ENCODE peak calls at places on chromosome 12, in ten cellular contexts. One of them, this sample, is unnamed.

GRCh38 chr12:124565071-124565491 is 2.3 kb downstream of the NCOR2 start:
- DNase-seq in uterus: no peak
- DNase-seq in tibial artery: no peak
- DNase-seq in cardiac muscle cell: no peak
- DNase-seq in heart right ventricle: no peak
- DNase-seq in lower lobe of right lung: no peak
- DNase-seq in upper lobe of right lung: no peak
- DNase-seq in colonic mucosa: no peak
- DNase-seq in ascending aorta: no peak
- DNase-seq in stomach: no peak
- DNase-seq in this sample: no peak

GRCh38 chr12:48927261-48927660 is 2.0 kb upstream of the FKBP11 start:
- DNase-seq in uterus: no peak
- DNase-seq in tibial artery: no peak
- DNase-seq in cardiac muscle cell: no peak
- DNase-seq in heart right ventricle: no peak
- DNase-seq in lower lobe of right lung: no peak
- DNase-seq in upper lobe of right lung: no peak
- DNase-seq in colonic mucosa: no peak
- DNase-seq in ascending aorta: no peak
- DNase-seq in stomach: no peak
- DNase-seq in this sample: no peak

GRCh38 chr12:31317471-31318397 is 8.2 kb downstream of the SINHCAF start:
- DNase-seq in uterus: no peak
- DNase-seq in tibial artery: no peak
- DNase-seq in cardiac muscle cell: no peak
- DNase-seq in heart right ventricle: no peak
- DNase-seq in lower lobe of right lung: no peak
- DNase-seq in upper lobe of right lung: no peak
- DNase-seq in colonic mucosa: no peak
- DNase-seq in ascending aorta: no peak
- DNase-seq in stomach: no peak
- DNase-seq in this sample: peak; percentile 22

GRCh38 chr12:33438890-33439586 is 581 bp downstream of the SYT10 start:
- DNase-seq in uterus: no peak
- DNase-seq in tibial artery: no peak
- DNase-seq in cardiac muscle cell: peak; percentile 52
- DNase-seq in heart right ventricle: no peak
- DNase-seq in lower lobe of right lung: no peak
- DNase-seq in upper lobe of right lung: peak; percentile 65
- DNase-seq in colonic mucosa: no peak
- DNase-seq in ascending aorta: no peak
- DNase-seq in stomach: no peak
- DNase-seq in this sample: no peak

GRCh38 chr12:46459111-46459510 is 86.5 kb upstream of the SLC38A2 start:
- DNase-seq in uterus: no peak
- DNase-seq in tibial artery: no peak
- DNase-seq in cardiac muscle cell: no peak
- DNase-seq in heart right ventricle: no peak
- DNase-seq in lower lobe of right lung: no peak
- DNase-seq in upper lobe of right lung: no peak
- DNase-seq in colonic mucosa: no peak
- DNase-seq in ascending aorta: no peak
- DNase-seq in stomach: no peak
- DNase-seq in this sample: peak; percentile 65

GRCh38 chr12:47035459-47035858 is 44.0 kb upstream of the PCED1B start:
- DNase-seq in uterus: no peak
- DNase-seq in tibial artery: no peak
- DNase-seq in cardiac muscle cell: no peak
- DNase-seq in heart right ventricle: no peak
- DNase-seq in lower lobe of right lung: no peak
- DNase-seq in upper lobe of right lung: no peak
- DNase-seq in colonic mucosa: no peak
- DNase-seq in ascending aorta: no peak
- DNase-seq in stomach: no peak
- DNase-seq in this sample: no peak

GRCh38 chr12:47408171-47408871 is 297.5 kb downstream of the RPAP3 start:
- DNase-seq in uterus: no peak
- DNase-seq in tibial artery: no peak
- DNase-seq in cardiac muscle cell: no peak
- DNase-seq in heart right ventricle: peak; percentile 6
- DNase-seq in lower lobe of right lung: no peak
- DNase-seq in upper lobe of right lung: no peak
- DNase-seq in colonic mucosa: no peak
- DNase-seq in ascending aorta: no peak
- DNase-seq in stomach: no peak
- DNase-seq in this sample: peak; percentile 86

GRCh38 chr12:117313906-117314305 is 47.5 kb downstream of the NOS1 start:
- DNase-seq in uterus: no peak
- DNase-seq in tibial artery: no peak
- DNase-seq in cardiac muscle cell: no peak
- DNase-seq in heart right ventricle: no peak
- DNase-seq in lower lobe of right lung: no peak
- DNase-seq in upper lobe of right lung: no peak
- DNase-seq in colonic mucosa: no peak
- DNase-seq in ascending aorta: no peak
- DNase-seq in stomach: no peak
- DNase-seq in this sample: no peak

GRCh38 chr12:53676715-53677611 is 1.1 kb upstream of the ATP5MC2 start:
- DNase-seq in uterus: peak; percentile 68
- DNase-seq in tibial artery: peak; percentile 33
- DNase-seq in cardiac muscle cell: peak; percentile 52
- DNase-seq in heart right ventricle: peak; percentile 50
- DNase-seq in lower lobe of right lung: peak; percentile 62
- DNase-seq in upper lobe of right lung: peak; percentile 73
- DNase-seq in colonic mucosa: peak; percentile 45
- DNase-seq in ascending aorta: no peak
- DNase-seq in stomach: peak; percentile 28
- DNase-seq in this sample: no peak

GRCh38 chr12:127559349-127560040 is 707.5 kb upstream of the TMEM132C start:
- DNase-seq in uterus: no peak
- DNase-seq in tibial artery: no peak
- DNase-seq in cardiac muscle cell: peak; percentile 8
- DNase-seq in heart right ventricle: peak; percentile 51
- DNase-seq in lower lobe of right lung: no peak
- DNase-seq in upper lobe of right lung: no peak
- DNase-seq in colonic mucosa: peak; percentile 31
- DNase-seq in ascending aorta: no peak
- DNase-seq in stomach: peak; percentile 40
- DNase-seq in this sample: peak; percentile 83

GRCh38 chr12:15689751-15690191 is 99.4 kb downstream of the EPS8 start:
- DNase-seq in uterus: no peak
- DNase-seq in tibial artery: no peak
- DNase-seq in cardiac muscle cell: no peak
- DNase-seq in heart right ventricle: no peak
- DNase-seq in lower lobe of right lung: no peak
- DNase-seq in upper lobe of right lung: no peak
- DNase-seq in colonic mucosa: no peak
- DNase-seq in ascending aorta: no peak
- DNase-seq in stomach: no peak
- DNase-seq in this sample: peak; percentile 26

GRCh38 chr12:26748412-26748740 is 84.6 kb downstream of the ITPR2 start:
- DNase-seq in uterus: no peak
- DNase-seq in tibial artery: no peak
- DNase-seq in cardiac muscle cell: no peak
- DNase-seq in heart right ventricle: no peak
- DNase-seq in lower lobe of right lung: no peak
- DNase-seq in upper lobe of right lung: no peak
- DNase-seq in colonic mucosa: no peak
- DNase-seq in ascending aorta: no peak
- DNase-seq in stomach: no peak
- DNase-seq in this sample: no peak

GRCh38 chr12:123991402-123991951 is 18.5 kb downstream of the ZNF664 start:
- DNase-seq in uterus: no peak
- DNase-seq in tibial artery: no peak
- DNase-seq in cardiac muscle cell: no peak
- DNase-seq in heart right ventricle: no peak
- DNase-seq in lower lobe of right lung: no peak
- DNase-seq in upper lobe of right lung: no peak
- DNase-seq in colonic mucosa: no peak
- DNase-seq in ascending aorta: no peak
- DNase-seq in stomach: no peak
- DNase-seq in this sample: peak; percentile 78

GRCh38 chr12:10771132-10771733 is 31.2 kb downstream of the TAS2R7 start:
- DNase-seq in uterus: no peak
- DNase-seq in tibial artery: no peak
- DNase-seq in cardiac muscle cell: peak; percentile 21
- DNase-seq in heart right ventricle: no peak
- DNase-seq in lower lobe of right lung: no peak
- DNase-seq in upper lobe of right lung: no peak
- DNase-seq in colonic mucosa: no peak
- DNase-seq in ascending aorta: no peak
- DNase-seq in stomach: no peak
- DNase-seq in this sample: peak; percentile 44

GRCh38 chr12:76277480-76277879 is 70.7 kb downstream of the BBS10 start:
- DNase-seq in uterus: no peak
- DNase-seq in tibial artery: no peak
- DNase-seq in cardiac muscle cell: no peak
- DNase-seq in heart right ventricle: no peak
- DNase-seq in lower lobe of right lung: no peak
- DNase-seq in upper lobe of right lung: no peak
- DNase-seq in colonic mucosa: no peak
- DNase-seq in ascending aorta: no peak
- DNase-seq in stomach: no peak
- DNase-seq in this sample: peak; percentile 41

GRCh38 chr12:119415714-119416113 is 81.2 kb downstream of the CCDC60 start:
- DNase-seq in uterus: no peak
- DNase-seq in tibial artery: no peak
- DNase-seq in cardiac muscle cell: no peak
- DNase-seq in heart right ventricle: no peak
- DNase-seq in lower lobe of right lung: no peak
- DNase-seq in upper lobe of right lung: no peak
- DNase-seq in colonic mucosa: peak; percentile 25
- DNase-seq in ascending aorta: no peak
- DNase-seq in stomach: no peak
- DNase-seq in this sample: no peak

GRCh38 chr12:119412811-119413794 is 78.6 kb downstream of the CCDC60 start:
- DNase-seq in uterus: peak; percentile 50
- DNase-seq in tibial artery: peak; percentile 52
- DNase-seq in cardiac muscle cell: peak; percentile 80
- DNase-seq in heart right ventricle: peak; percentile 72
- DNase-seq in lower lobe of right lung: no peak
- DNase-seq in upper lobe of right lung: no peak
- DNase-seq in colonic mucosa: peak; percentile 65
- DNase-seq in ascending aorta: no peak
- DNase-seq in stomach: peak; percentile 68
- DNase-seq in this sample: peak; percentile 61

GRCh38 chr12:119423285-119423684 is 88.8 kb downstream of the CCDC60 start:
- DNase-seq in uterus: no peak
- DNase-seq in tibial artery: no peak
- DNase-seq in cardiac muscle cell: no peak
- DNase-seq in heart right ventricle: no peak
- DNase-seq in lower lobe of right lung: no peak
- DNase-seq in upper lobe of right lung: no peak
- DNase-seq in colonic mucosa: no peak
- DNase-seq in ascending aorta: no peak
- DNase-seq in stomach: no peak
- DNase-seq in this sample: no peak

GRCh38 chr12:119419371-119419770 is 84.8 kb downstream of the CCDC60 start:
- DNase-seq in uterus: no peak
- DNase-seq in tibial artery: no peak
- DNase-seq in cardiac muscle cell: no peak
- DNase-seq in heart right ventricle: no peak
- DNase-seq in lower lobe of right lung: no peak
- DNase-seq in upper lobe of right lung: no peak
- DNase-seq in colonic mucosa: no peak
- DNase-seq in ascending aorta: no peak
- DNase-seq in stomach: no peak
- DNase-seq in this sample: no peak

GRCh38 chr12:119417440-119417839 is 82.9 kb downstream of the CCDC60 start:
- DNase-seq in uterus: no peak
- DNase-seq in tibial artery: no peak
- DNase-seq in cardiac muscle cell: no peak
- DNase-seq in heart right ventricle: no peak
- DNase-seq in lower lobe of right lung: no peak
- DNase-seq in upper lobe of right lung: no peak
- DNase-seq in colonic mucosa: no peak
- DNase-seq in ascending aorta: no peak
- DNase-seq in stomach: no peak
- DNase-seq in this sample: no peak
- H3K27me3 ChIP-seq in uterus: no peaks in the 10 kb centered on the region
- H3K27me3 ChIP-seq in tibial artery: peaks cover 12% of the 10 kb centered on the region
- H3K27me3 ChIP-seq in cardiac muscle cell: no peaks in the 10 kb centered on the region
- H3K27me3 ChIP-seq in heart right ventricle: no peaks in the 10 kb centered on the region
- H3K27me3 ChIP-seq in lower lobe of right lung: no peaks in the 10 kb centered on the region
- H3K27me3 ChIP-seq in upper lobe of right lung: no peaks in the 10 kb centered on the region
- H3K27me3 ChIP-seq in colonic mucosa: no peaks in the 10 kb centered on the region
- H3K27me3 ChIP-seq in ascending aorta: no peaks in the 10 kb centered on the region
- H3K27me3 ChIP-seq in stomach: no peaks in the 10 kb centered on the region
- H3K27me3 ChIP-seq in this sample: no peaks in the 10 kb centered on the region

GRCh38 chr12:87756111-87756510 is 273.1 kb downstream of the C12orf50 start:
- DNase-seq in uterus: no peak
- DNase-seq in tibial artery: no peak
- DNase-seq in cardiac muscle cell: no peak
- DNase-seq in heart right ventricle: no peak
- DNase-seq in lower lobe of right lung: no peak
- DNase-seq in upper lobe of right lung: no peak
- DNase-seq in colonic mucosa: no peak
- DNase-seq in ascending aorta: no peak
- DNase-seq in stomach: no peak
- DNase-seq in this sample: peak; percentile 27
- TF ChIP-seq CTCF in uterus: no peak
- TF ChIP-seq CTCF in tibial artery: no peak
- TF ChIP-seq CTCF in cardiac muscle cell: no peak
- TF ChIP-seq CTCF in heart right ventricle: no peak
- TF ChIP-seq CTCF in lower lobe of right lung: no peak
- TF ChIP-seq CTCF in upper lobe of right lung: no peak
- TF ChIP-seq CTCF in colonic mucosa: no peak
- TF ChIP-seq CTCF in ascending aorta: no peak
- TF ChIP-seq CTCF in stomach: no peak
- TF ChIP-seq CTCF in this sample: no peak

GRCh38 chr12:6372403-6373003 is 2.9 kb downstream of the SCNN1A start:
- DNase-seq in uterus: no peak
- DNase-seq in tibial artery: peak; percentile 48
- DNase-seq in cardiac muscle cell: no peak
- DNase-seq in heart right ventricle: no peak
- DNase-seq in lower lobe of right lung: peak; percentile 76
- DNase-seq in upper lobe of right lung: peak; percentile 75
- DNase-seq in colonic mucosa: no peak
- DNase-seq in ascending aorta: no peak
- DNase-seq in stomach: peak; percentile 45
- DNase-seq in this sample: peak; percentile 98
- H3K4me3 ChIP-seq in uterus: no peak overlapping the region
- H3K4me3 ChIP-seq in tibial artery: no peak overlapping the region
- H3K4me3 ChIP-seq in cardiac muscle cell: no peak overlapping the region
- H3K4me3 ChIP-seq in heart right ventricle: no peak overlapping the region
- H3K4me3 ChIP-seq in lower lobe of right lung: peak overlapping the region; percentile 56
- H3K4me3 ChIP-seq in upper lobe of right lung: peak overlapping the region; percentile 52
- H3K4me3 ChIP-seq in colonic mucosa: peak overlapping the region; percentile 34
- H3K4me3 ChIP-seq in ascending aorta: no peak overlapping the region
- H3K4me3 ChIP-seq in stomach: peak overlapping the region; percentile 50
- H3K4me3 ChIP-seq in this sample: peak overlapping the region; percentile 43

GRCh38 chr12:2650261-2651060 is 144.3 kb upstream of the FKBP4 start:
- DNase-seq in uterus: peak; percentile 15
- DNase-seq in tibial artery: peak; percentile 13
- DNase-seq in cardiac muscle cell: no peak
- DNase-seq in heart right ventricle: no peak
- DNase-seq in lower lobe of right lung: no peak
- DNase-seq in upper lobe of right lung: peak; percentile 40
- DNase-seq in colonic mucosa: no peak
- DNase-seq in ascending aorta: no peak
- DNase-seq in stomach: no peak
- DNase-seq in this sample: no peak
- H3K27me3 ChIP-seq in uterus: no peaks in the 10 kb centered on the region
- H3K27me3 ChIP-seq in tibial artery: no peaks in the 10 kb centered on the region
- H3K27me3 ChIP-seq in cardiac muscle cell: no peaks in the 10 kb centered on the region
- H3K27me3 ChIP-seq in heart right ventricle: no peaks in the 10 kb centered on the region
- H3K27me3 ChIP-seq in lower lobe of right lung: peaks cover 6% of the 10 kb centered on the region
- H3K27me3 ChIP-seq in upper lobe of right lung: peaks cover 9% of the 10 kb centered on the region
- H3K27me3 ChIP-seq in colonic mucosa: no peaks in the 10 kb centered on the region
- H3K27me3 ChIP-seq in ascending aorta: no peaks in the 10 kb centered on the region
- H3K27me3 ChIP-seq in stomach: no peaks in the 10 kb centered on the region
- H3K27me3 ChIP-seq in this sample: no peaks in the 10 kb centered on the region